ENCODE peak calls at places on chromosome 3, in seven cellular contexts. One of them, this sample, is unnamed.

GRCh38 chr3:186360779-186361178 is 1.3 kb downstream of the DGKG start:
- DNase-seq in K562: no peak
- DNase-seq in SK-N-SH: peak
- DNase-seq in HCT116: no peak
- DNase-seq in H1: no peak
- DNase-seq in HepG2: no peak
- DNase-seq in GM12878: no peak
- DNase-seq in this sample: no peak

GRCh38 chr3:191412764-191413163 is 48.2 kb upstream of the PYDC2 start:
- DNase-seq in HepG2: no peak
- DNase-seq in GM12878: no peak
- DNase-seq in K562: no peak
- DNase-seq in HCT116: no peak
- DNase-seq in H1: no peak
- DNase-seq in SK-N-SH: peak
- DNase-seq in this sample: no peak

GRCh38 chr3:173440431-173440990 is 43.0 kb downstream of the NLGN1 start:
- DNase-seq in K562: no peak
- DNase-seq in H1: no peak
- DNase-seq in GM12878: no peak
- DNase-seq in HCT116: no peak
- DNase-seq in SK-N-SH: no peak
- DNase-seq in HepG2: no peak
- DNase-seq in this sample: no peak

GRCh38 chr3:37994639-37994972 is 4.0 kb downstream of the VILL start:
- DNase-seq in HCT116: no peak
- DNase-seq in K562: no peak
- DNase-seq in GM12878: no peak
- DNase-seq in HepG2: no peak
- DNase-seq in SK-N-SH: no peak
- DNase-seq in H1: no peak
- DNase-seq in this sample: no peak

GRCh38 chr3:45092132-45093031 is 53.8 kb downstream of the CDCP1 start:
- DNase-seq in GM12878: no peak
- DNase-seq in HCT116: peak
- DNase-seq in HepG2: no peak
- DNase-seq in K562: peak
- DNase-seq in SK-N-SH: no peak
- DNase-seq in H1: no peak
- DNase-seq in this sample: no peak

GRCh38 chr3:52086939-52087675 is 30.7 kb upstream of the DUSP7 start:
- DNase-seq in K562: peak
- DNase-seq in HepG2: no peak
- DNase-seq in GM12878: no peak
- DNase-seq in SK-N-SH: no peak
- DNase-seq in H1: no peak
- DNase-seq in HCT116: no peak
- DNase-seq in this sample: no peak

GRCh38 chr3:17079933-17080332 is 195.2 kb downstream of the PLCL2 start:
- DNase-seq in K562: no peak
- DNase-seq in HepG2: no peak
- DNase-seq in H1: no peak
- DNase-seq in HCT116: no peak
- DNase-seq in SK-N-SH: no peak
- DNase-seq in GM12878: no peak
- DNase-seq in this sample: no peak

GRCh38 chr3:118974356-118975097 is 60.1 kb downstream of the IGSF11 start:
- DNase-seq in H1: no peak
- DNase-seq in K562: no peak
- DNase-seq in GM12878: no peak
- DNase-seq in SK-N-SH: no peak
- DNase-seq in HepG2: no peak
- DNase-seq in HCT116: no peak
- DNase-seq in this sample: no peak

GRCh38 chr3:146530609-146531008 is 13.8 kb downstream of the PLSCR1 start:
- DNase-seq in K562: no peak
- DNase-seq in HCT116: no peak
- DNase-seq in SK-N-SH: no peak
- DNase-seq in GM12878: no peak
- DNase-seq in HepG2: no peak
- DNase-seq in H1: no peak
- DNase-seq in this sample: no peak

GRCh38 chr3:179069762-179070390 is 1.7 kb downstream of the ZMAT3 start:
- DNase-seq in GM12878: no peak
- DNase-seq in HepG2: no peak
- DNase-seq in H1: no peak
- DNase-seq in SK-N-SH: peak
- DNase-seq in HCT116: no peak
- DNase-seq in K562: no peak
- DNase-seq in this sample: no peak

GRCh38 chr3:64260391-64260790 is 35.1 kb upstream of the PRICKLE2 start:
- DNase-seq in H1: no peak
- DNase-seq in HepG2: no peak
- DNase-seq in GM12878: no peak
- DNase-seq in HCT116: no peak
- DNase-seq in K562: no peak
- DNase-seq in SK-N-SH: no peak
- DNase-seq in this sample: no peak

GRCh38 chr3:64354221-64354620 is 129.0 kb upstream of the PRICKLE2 start:
- DNase-seq in GM12878: no peak
- DNase-seq in K562: no peak
- DNase-seq in HepG2: no peak
- DNase-seq in SK-N-SH: no peak
- DNase-seq in HCT116: no peak
- DNase-seq in H1: no peak
- DNase-seq in this sample: no peak

GRCh38 chr3:186361612-186362408 is at the start of gene DGKG:
- DNase-seq in HCT116: no peak
- DNase-seq in H1: no peak
- DNase-seq in SK-N-SH: peak
- DNase-seq in HepG2: no peak
- DNase-seq in GM12878: no peak
- DNase-seq in K562: no peak
- DNase-seq in this sample: no peak

GRCh38 chr3:124063168-124063909 is 71.4 kb upstream of the ROPN1 start:
- DNase-seq in HCT116: no peak
- DNase-seq in H1: no peak
- DNase-seq in GM12878: no peak
- DNase-seq in K562: no peak
- DNase-seq in HepG2: no peak
- DNase-seq in SK-N-SH: peak
- DNase-seq in this sample: no peak

GRCh38 chr3:160133757-160134156 is 91.5 kb upstream of the C3orf80 start:
- DNase-seq in K562: peak
- DNase-seq in HepG2: peak
- DNase-seq in SK-N-SH: no peak
- DNase-seq in H1: peak
- DNase-seq in GM12878: no peak
- DNase-seq in HCT116: peak
- DNase-seq in this sample: no peak

GRCh38 chr3:47413751-47414150 is 32.9 kb downstream of the PTPN23 start:
- DNase-seq in H1: no peak
- DNase-seq in K562: no peak
- DNase-seq in HepG2: no peak
- DNase-seq in GM12878: no peak
- DNase-seq in SK-N-SH: no peak
- DNase-seq in HCT116: no peak
- DNase-seq in this sample: no peak

GRCh38 chr3:133460809-133461208 is 61.0 kb downstream of the BFSP2 start:
- DNase-seq in H1: no peak
- DNase-seq in K562: no peak
- DNase-seq in GM12878: no peak
- DNase-seq in HepG2: no peak
- DNase-seq in HCT116: no peak
- DNase-seq in SK-N-SH: no peak
- DNase-seq in this sample: no peak

GRCh38 chr3:129308636-129309035 is 30.0 kb downstream of the HMCES start:
- DNase-seq in H1: no peak
- DNase-seq in HCT116: no peak
- DNase-seq in K562: no peak
- DNase-seq in GM12878: no peak
- DNase-seq in HepG2: peak
- DNase-seq in SK-N-SH: no peak
- DNase-seq in this sample: no peak
- TF ChIP-seq SIN3A in H1: no peak
- TF ChIP-seq SIN3A in HCT116: no peak
- TF ChIP-seq SIN3A in K562: no peak
- TF ChIP-seq SIN3A in GM12878: no peak
- TF ChIP-seq SIN3A in HepG2: no peak
- TF ChIP-seq SIN3A in SK-N-SH: no peak
- TF ChIP-seq SIN3A in this sample: no peak

DNA sequence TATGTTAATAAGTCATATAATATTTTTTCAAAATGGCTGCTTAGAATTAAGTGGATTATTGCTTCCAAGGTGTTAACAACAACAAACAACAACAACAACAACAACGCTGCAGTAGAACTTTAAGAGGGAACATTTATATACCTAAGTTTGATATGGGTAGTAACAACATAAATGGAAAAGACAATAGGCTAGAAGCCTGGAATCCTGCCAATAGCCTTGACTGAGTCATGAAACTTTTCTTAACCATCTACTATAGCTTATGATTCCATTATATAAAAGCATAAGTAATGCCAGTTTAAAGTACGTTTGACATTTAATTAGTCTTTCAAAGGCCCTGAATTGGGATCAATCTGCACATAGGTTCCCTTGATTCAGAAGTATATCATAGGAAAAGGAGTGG is 31.2 kb downstream of the SATB1 start:
- DNase-seq in GM12878: no peak
- DNase-seq in HCT116: no peak
- DNase-seq in H1: no peak
- DNase-seq in K562: no peak
- DNase-seq in SK-N-SH: no peak
- DNase-seq in HepG2: no peak
- DNase-seq in this sample: no peak
- TF ChIP-seq SIN3A in GM12878: no peak
- TF ChIP-seq SIN3A in HCT116: no peak
- TF ChIP-seq SIN3A in H1: no peak
- TF ChIP-seq SIN3A in K562: no peak
- TF ChIP-seq SIN3A in SK-N-SH: no peak
- TF ChIP-seq SIN3A in HepG2: no peak
- TF ChIP-seq SIN3A in this sample: no peak

GRCh38 chr3:108201258-108201657 is 21.0 kb downstream of the IFT57 start:
- DNase-seq in HCT116: no peak
- DNase-seq in SK-N-SH: no peak
- DNase-seq in HepG2: no peak
- DNase-seq in K562: no peak
- DNase-seq in GM12878: no peak
- DNase-seq in H1: no peak
- DNase-seq in this sample: no peak

GRCh38 chr3:108200024-108200423 is 22.2 kb downstream of the IFT57 start:
- DNase-seq in HCT116: no peak
- DNase-seq in GM12878: no peak
- DNase-seq in HepG2: no peak
- DNase-seq in K562: no peak
- DNase-seq in SK-N-SH: no peak
- DNase-seq in H1: no peak
- DNase-seq in this sample: no peak

GRCh38 chr3:108202834-108203233 is 19.4 kb downstream of the IFT57 start:
- DNase-seq in HepG2: no peak
- DNase-seq in SK-N-SH: no peak
- DNase-seq in H1: peak
- DNase-seq in GM12878: no peak
- DNase-seq in K562: no peak
- DNase-seq in HCT116: no peak
- DNase-seq in this sample: no peak

DNA sequence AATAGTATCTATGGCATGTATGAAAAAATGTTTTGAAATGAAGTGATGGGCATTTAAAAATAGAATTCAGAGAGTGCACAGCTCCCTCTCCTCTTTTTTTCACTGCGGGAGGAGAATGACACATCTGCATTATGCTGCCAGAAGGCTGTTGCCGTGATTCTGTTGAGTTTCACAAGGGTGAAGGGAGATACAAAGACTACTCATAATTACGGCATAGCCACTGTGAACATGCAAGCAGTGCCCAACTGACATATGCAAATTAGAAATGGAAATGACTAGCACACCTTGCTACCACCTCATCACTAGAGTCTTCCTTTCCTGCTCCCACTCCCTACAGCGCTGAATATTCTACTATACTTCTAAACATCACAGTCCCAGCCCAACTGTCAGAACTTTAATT is 20.1 kb downstream of the IFT57 start:
- DNase-seq in SK-N-SH: no peak
- DNase-seq in HepG2: no peak
- DNase-seq in HCT116: no peak
- DNase-seq in GM12878: no peak
- DNase-seq in H1: no peak
- DNase-seq in K562: no peak
- DNase-seq in this sample: no peak
- TF ChIP-seq SIN3A in SK-N-SH: no peak
- TF ChIP-seq SIN3A in HepG2: no peak
- TF ChIP-seq SIN3A in HCT116: no peak
- TF ChIP-seq SIN3A in GM12878: no peak
- TF ChIP-seq SIN3A in H1: no peak
- TF ChIP-seq SIN3A in K562: no peak
- TF ChIP-seq SIN3A in this sample: no peak

GRCh38 chr3:48548731-48549705 is 7.6 kb downstream of the PFKFB4 start:
- DNase-seq in HepG2: peak
- DNase-seq in SK-N-SH: peak
- DNase-seq in GM12878: no peak
- DNase-seq in HCT116: peak
- DNase-seq in H1: peak
- DNase-seq in K562: peak
- DNase-seq in this sample: no peak

GRCh38 chr3:48543271-48543866 is 13.2 kb downstream of the PFKFB4 start:
- DNase-seq in GM12878: no peak
- DNase-seq in HepG2: no peak
- DNase-seq in HCT116: no peak
- DNase-seq in H1: no peak
- DNase-seq in SK-N-SH: peak
- DNase-seq in K562: no peak
- DNase-seq in this sample: no peak

GRCh38 chr3:48548165-48548564 is 8.4 kb downstream of the PFKFB4 start:
- DNase-seq in HCT116: no peak
- DNase-seq in H1: no peak
- DNase-seq in HepG2: no peak
- DNase-seq in GM12878: no peak
- DNase-seq in SK-N-SH: no peak
- DNase-seq in K562: peak
- DNase-seq in this sample: no peak

GRCh38 chr3:48552111-48552911 is 4.3 kb downstream of the PFKFB4 start:
- DNase-seq in SK-N-SH: no peak
- DNase-seq in GM12878: no peak
- DNase-seq in H1: no peak
- DNase-seq in K562: no peak
- DNase-seq in HCT116: no peak
- DNase-seq in HepG2: no peak
- DNase-seq in this sample: no peak

DNA sequence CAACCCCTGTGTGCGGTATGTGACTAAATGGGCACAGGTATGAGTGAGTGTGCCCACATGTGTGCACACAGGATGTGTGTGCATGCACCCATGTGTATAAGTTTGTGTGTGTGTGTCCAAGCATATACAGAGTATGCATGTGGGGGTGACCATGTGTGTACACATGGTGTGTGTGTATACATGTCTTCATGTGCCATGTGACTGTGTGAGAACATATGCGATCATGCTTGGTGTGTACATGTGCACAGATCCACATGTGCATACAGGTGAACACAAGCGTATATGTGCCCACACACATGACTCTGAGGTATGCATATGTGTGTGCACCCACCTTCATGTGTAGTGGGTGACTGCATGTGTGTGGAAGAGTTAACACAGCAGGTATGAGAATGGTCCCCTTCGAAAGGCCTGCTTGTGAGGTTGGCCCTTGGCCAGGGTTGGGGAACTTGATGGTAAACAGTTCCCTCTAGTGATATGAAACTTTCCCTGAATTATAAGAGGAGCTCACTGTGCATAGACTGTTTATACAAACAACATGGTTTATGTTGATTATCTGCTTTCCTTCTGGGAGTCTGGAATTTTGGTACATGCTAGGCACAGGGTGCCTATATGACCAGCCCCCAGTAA is 10.3 kb downstream of the PFKFB4 start:
- DNase-seq in K562: no peak
- DNase-seq in GM12878: no peak
- DNase-seq in SK-N-SH: no peak
- DNase-seq in HCT116: no peak
- DNase-seq in HepG2: no peak
- DNase-seq in H1: no peak
- DNase-seq in this sample: no peak
- TF ChIP-seq SIN3A in K562: no peak
- TF ChIP-seq SIN3A in GM12878: no peak
- TF ChIP-seq SIN3A in SK-N-SH: no peak
- TF ChIP-seq SIN3A in HCT116: no peak
- TF ChIP-seq SIN3A in HepG2: no peak
- TF ChIP-seq SIN3A in H1: no peak
- TF ChIP-seq SIN3A in this sample: no peak

This sample was measured in Panc1.